ENCODE peak calls at places on chromosome 13, in four cellular contexts. D, F, L and W are unnamed samples. For H3K4me1, the result is how much of the 10 kb centered on the place peaks cover.

GRCh38 chr13:40464349-40464748 is 202.1 kb downstream of the FOXO1 start:
- DNase-seq in D (no peak), F (no peak), L (no peak), W (no peak)

GRCh38 chr13:24627090-24627714 is 53.0 kb upstream of the ATP12A start:
- DNase-seq in D (peak), F (no peak), L (peak), W (peak)

GRCh38 chr13:107851670-107852460 is 363.5 kb downstream of the LIG4 start:
- DNase-seq in D (peak), F (no peak), L (no peak), W (no peak)

GRCh38 chr13:73984201-73984600 is 150.0 kb downstream of the KLF12 start:
- DNase-seq in D (no peak), F (no peak), L (no peak), W (no peak)

GRCh38 chr13:72198042-72198441 is 331.0 kb upstream of the DACH1 start:
- DNase-seq in D (no peak), F (no peak), L (no peak), W (no peak)

GRCh38 chr13:97125051-97125809 is 96.9 kb upstream of the MBNL2 start:
- DNase-seq in D (peak), F (peak), L (peak), W (no peak)

GRCh38 chr13:95267662-95268369 is 33.4 kb downstream of the ABCC4 start:
- DNase-seq in D (peak), F (peak), L (peak), W (no peak)

GRCh38 chr13:73060251-73061160 is 1.7 kb downstream of the KLF5 start:
- DNase-seq in D (peak), F (no peak), L (peak), W (no peak)

GRCh38 chr13:26310003-26310402 is 56.1 kb downstream of the CDK8 start:
- DNase-seq in D (no peak), F (no peak), L (no peak), W (no peak)

DNA sequence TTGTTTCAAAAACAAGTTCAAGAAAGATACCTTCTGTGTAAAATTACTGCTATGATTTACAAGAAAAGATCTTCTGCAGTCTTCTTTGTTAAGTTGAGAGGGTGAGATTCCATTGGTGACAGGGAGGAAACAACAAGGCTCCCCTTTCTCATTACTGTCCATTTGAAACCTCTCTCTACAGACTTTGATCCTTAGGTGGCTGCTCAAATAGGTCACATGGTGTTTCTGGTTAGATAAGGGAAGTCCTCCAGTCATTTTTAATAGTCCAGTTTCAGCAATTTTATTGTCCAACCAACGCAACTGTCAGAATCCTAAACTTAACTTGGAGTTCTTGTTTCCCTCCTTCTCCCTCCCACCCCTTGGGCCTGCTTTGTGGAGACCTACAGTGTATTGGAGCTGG is 390.4 kb downstream of the EFNB2 start:
- DNase-seq in D (no peak), F (no peak), L (no peak), W (no peak)
- H3K4me1 ChIP-seq in D (under half), F (under half), L (under half), W (under half)

DNA sequence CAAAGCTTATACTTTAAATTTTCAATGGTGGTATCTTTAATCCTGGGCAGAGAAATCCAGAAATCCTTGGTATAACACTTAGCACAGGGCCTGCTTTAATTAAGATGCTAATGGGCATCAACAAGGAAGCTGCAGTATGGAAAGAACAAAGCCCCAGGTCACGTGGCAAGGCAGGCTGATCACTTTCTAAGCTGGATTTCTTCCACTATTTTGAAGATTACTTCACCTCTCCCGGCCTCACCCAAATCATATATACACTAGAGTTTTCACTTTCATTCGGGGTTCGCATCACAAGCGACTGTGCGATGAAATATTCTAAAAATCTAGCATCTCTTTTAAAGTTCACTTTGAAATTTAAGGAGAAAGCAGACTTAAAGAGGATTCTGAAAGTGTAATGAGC is 71.8 kb downstream of the STARD13 start:
- DNase-seq in D (no peak), F (no peak), L (no peak), W (peak)
- H3K4me1 ChIP-seq in D (under half), F (under half), L (under half), W (under half)

GRCh38 chr13:27971236-27971645 is 2.1 kb upstream of the CDX2 start:
- DNase-seq in D (no peak), F (no peak), L (peak), W (peak)
- H3K4me1 ChIP-seq in D (under half), F (under half), L (under half), W (under half)

GRCh38 chr13:49459580-49459979 is 15.5 kb downstream of the SETDB2 start:
- DNase-seq in D (no peak), F (no peak), L (no peak), W (no peak)
- H3K4me1 ChIP-seq in D (under half), F (under half), L (under half), W (under half)

GRCh38 chr13:110010433-110011135 is 224.2 kb upstream of the IRS2 start:
- DNase-seq in D (no peak), F (no peak), L (no peak), W (no peak)
- H3K4me1 ChIP-seq in D (under half), F (under half), L (under half), W (under half)

GRCh38 chr13:42274386-42275097 is 2.6 kb downstream of the AKAP11 start:
- DNase-seq in D (no peak), F (no peak), L (no peak), W (no peak)

GRCh38 chr13:42275098-42275471 is 3.1 kb downstream of the AKAP11 start:
- DNase-seq in D (no peak), F (no peak), L (no peak), W (no peak)

GRCh38 chr13:42276683-42277082 is 4.7 kb downstream of the AKAP11 start:
- DNase-seq in D (no peak), F (no peak), L (no peak), W (no peak)

GRCh38 chr13:42277618-42278276 is 5.8 kb downstream of the AKAP11 start:
- DNase-seq in D (no peak), F (no peak), L (no peak), W (no peak)

DNA sequence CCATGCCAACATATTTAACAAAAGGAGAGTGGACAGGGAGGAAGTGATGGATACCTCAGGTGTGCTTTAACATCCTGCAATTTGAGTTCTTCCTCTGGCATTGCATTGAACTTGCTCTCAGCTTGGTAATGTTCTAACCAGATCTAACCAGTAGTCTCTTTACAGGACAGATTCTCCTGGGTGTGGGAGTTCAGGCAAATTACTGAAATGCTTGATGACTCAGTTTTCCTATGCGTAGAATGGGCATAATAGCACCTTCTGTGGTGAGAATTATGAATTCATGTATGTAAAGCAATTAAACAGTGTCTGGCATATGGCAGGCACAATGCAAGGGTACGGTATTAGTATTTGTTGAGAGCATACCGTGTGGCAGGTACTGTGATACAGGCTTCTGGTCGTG is 3.6 kb downstream of the AKAP11 start:
- DNase-seq in D (no peak), F (no peak), L (no peak), W (no peak)
- H3K4me1 ChIP-seq in D (under half), F (under half), L (under half), W (under half)

DNA sequence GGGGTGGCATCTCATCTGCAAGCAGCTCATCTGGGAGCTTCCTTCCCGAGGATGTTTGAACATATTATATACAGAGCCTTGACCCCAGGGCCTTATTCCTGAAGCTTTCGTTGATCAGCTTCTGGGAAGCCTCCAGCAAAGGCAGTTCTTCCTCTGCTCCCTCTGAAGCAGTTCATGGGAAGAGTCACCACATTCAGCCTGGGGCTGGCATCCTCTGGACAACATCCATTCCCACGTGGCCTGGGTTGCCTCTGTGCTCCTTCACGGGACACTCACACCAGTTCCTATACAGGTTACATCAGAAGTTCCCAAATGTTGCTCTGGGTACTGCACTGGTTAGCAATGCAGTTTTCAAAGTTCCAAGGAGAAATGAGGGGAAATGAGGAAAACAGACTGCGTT is 29.6 kb downstream of the COL4A2 start:
- DNase-seq in D (no peak), F (no peak), L (no peak), W (no peak)
- H3K4me1 ChIP-seq in D (under half), F (under half), L (under half), W (under half)

DNA sequence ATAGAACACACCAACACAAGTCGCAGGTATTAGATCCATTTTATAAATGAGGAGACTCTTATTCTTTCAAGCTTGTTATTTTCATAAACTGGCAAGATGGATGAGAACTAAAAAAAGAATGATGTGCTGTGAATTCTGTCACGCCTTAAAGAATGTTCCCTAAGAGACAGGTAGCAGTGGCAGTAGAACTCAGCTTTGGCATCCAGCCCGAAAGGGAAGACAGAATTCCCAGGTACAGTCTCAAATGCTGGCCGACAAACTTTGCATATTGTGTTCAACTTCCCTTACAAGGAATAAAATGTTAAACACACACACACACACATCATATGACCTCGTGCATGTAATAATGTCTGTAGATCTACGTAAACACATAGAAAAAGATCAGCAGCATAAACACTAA is 3.2 kb downstream of the TMEM272 start:
- DNase-seq in D (no peak), F (no peak), L (no peak), W (no peak)
- H3K4me1 ChIP-seq in D (under half), F (under half), L (under half), W (under half)